ENCODE peak calls at places on chromosomes 7 and 10, in ten cellular contexts. M, N, R, F, I, X, J, P, L and A are unnamed samples.
A peak's percentile ranks its signal among the peaks of the same experiment; 100 is the strongest.

GRCh38 chr7:81937091-81937490 is 167.2 kb upstream of the HGF start:
- DNase-seq in M (no peak), N (no peak), R (no peak), F (no peak), I (no peak), X (no peak), J (no peak), P (no peak), L (no peak), A (no peak)

GRCh38 chr10:44300666-44301649 is 83.9 kb downstream of the CXCL12 start:
- DNase-seq in M (peak; percentile 88), N (no peak), R (peak; percentile 10), F (no peak), I (no peak), X (no peak), J (no peak), P (no peak), L (peak; percentile 52), A (peak; percentile 22)

GRCh38 chr7:107128217-107128616 is 40.6 kb upstream of the HBP1 start:
- DNase-seq in M (no peak), N (no peak), R (no peak), F (no peak), I (no peak), X (no peak), J (no peak), P (no peak), L (no peak), A (no peak)

GRCh38 chr10:46546591-46547330 is 9.7 kb downstream of the GPRIN2 start:
- DNase-seq in M (no peak), N (peak; percentile 3), R (no peak), F (no peak), I (no peak), X (peak; percentile 20), J (no peak), P (no peak), L (no peak), A (no peak)

GRCh38 chr10:128103229-128103714 is 23.0 kb downstream of the MKI67 start:
- DNase-seq in M (no peak), N (no peak), R (peak; percentile 66), F (no peak), I (no peak), X (no peak), J (no peak), P (no peak), L (no peak), A (no peak)

GRCh38 chr7:45146531-45147379 is 10.8 kb upstream of the RAMP3 start:
- DNase-seq in M (no peak), N (no peak), R (no peak), F (no peak), I (no peak), X (no peak), J (no peak), P (no peak), L (no peak), A (no peak)

GRCh38 chr7:134718211-134718875 is 61.1 kb upstream of the CALD1 start:
- DNase-seq in M (no peak), N (no peak), R (no peak), F (no peak), I (no peak), X (no peak), J (no peak), P (no peak), L (no peak), A (no peak)

GRCh38 chr7:128108641-128109423 is 77.6 kb upstream of the LRRC4 start:
- DNase-seq in M (no peak), N (no peak), R (peak; percentile 57), F (no peak), I (no peak), X (no peak), J (no peak), P (no peak), L (no peak), A (no peak)

GRCh38 chr7:130930260-130930659 is 196.3 kb upstream of the KLF14 start:
- DNase-seq in M (no peak), N (no peak), R (no peak), F (no peak), I (no peak), X (no peak), J (no peak), P (no peak), L (peak; percentile 71), A (no peak)

GRCh38 chr7:98867271-98867701 is 2.5 kb downstream of the TMEM130 start:
- DNase-seq in M (no peak), N (no peak), R (no peak), F (no peak), I (no peak), X (no peak), J (no peak), P (no peak), L (peak; percentile 43), A (no peak)

GRCh38 chr10:73810735-73811465 is 498 bp downstream of the NDST2 start:
- DNase-seq in M (no peak), N (peak; percentile 27), R (peak; percentile 71), F (peak; percentile 56), I (no peak), X (no peak), J (peak; percentile 13), P (peak; percentile 41), L (no peak), A (no peak)

GRCh38 chr7:157558061-157558460 is 221.3 kb downstream of the DNAJB6 start:
- DNase-seq in M (no peak), N (no peak), R (no peak), F (no peak), I (no peak), X (no peak), J (no peak), P (no peak), L (no peak), A (no peak)

GRCh38 chr10:75400163-75400768 is 1.3 kb downstream of the ZNF503 start:
- DNase-seq in M (no peak), N (no peak), R (no peak), F (no peak), I (no peak), X (no peak), J (no peak), P (no peak), L (no peak), A (no peak)